ENCODE peak calls at places on chromosome 9, in six cellular contexts. X is transverse colon, B is right atrium auricular region, E is MM.1S, C is IMR-90, A is HCT116. W is an unnamed sample. For H3K36me3, the result is how much of the 10 kb centered on the place peaks cover.

GRCh38 chr9:119836036-119836435 is 466.8 kb upstream of the BRINP1 start:
- DNase-seq in X (no peak), B (no peak), E (no peak), C (no peak), A (no peak), W (no peak)

GRCh38 chr9:89564257-89564878 is 40.4 kb upstream of the GADD45G start:
- DNase-seq in X (no peak), B (no peak), E (peak), C (no peak), A (peak), W (no peak)

GRCh38 chr9:29806941-29807625 is 2233.8 kb upstream of the C9orf72 start:
- DNase-seq in X (no peak), B (no peak), E (no peak), C (no peak), A (no peak), W (no peak)

GRCh38 chr9:122394265-122395242 is 23.7 kb downstream of the PTGS1 start:
- DNase-seq in X (peak), B (peak), E (no peak), C (peak), A (no peak), W (peak)

GRCh38 chr9:99921875-99922710 is 15.6 kb downstream of the STX17 start:
- DNase-seq in X (no peak), B (no peak), E (no peak), C (no peak), A (no peak), W (no peak)

GRCh38 chr9:22210262-22210661 is 201.2 kb upstream of the CDKN2B start:
- DNase-seq in X (no peak), B (no peak), E (no peak), C (no peak), A (no peak), W (no peak)

GRCh38 chr9:73701415-73702057 is 549.9 kb downstream of the ANXA1 start:
- DNase-seq in X (no peak), B (no peak), E (no peak), C (no peak), A (no peak), W (no peak)

GRCh38 chr9:23962101-23962500 is 136.1 kb upstream of the ELAVL2 start:
- DNase-seq in X (no peak), B (no peak), E (no peak), C (no peak), A (no peak), W (no peak)

GRCh38 chr9:9919174-9919573 is 693.6 kb downstream of the PTPRD start:
- DNase-seq in X (no peak), B (no peak), E (no peak), C (no peak), A (no peak), W (no peak)

GRCh38 chr9:13755551-13755950 is 476.1 kb upstream of the MPDZ start:
- DNase-seq in X (no peak), B (no peak), E (no peak), C (no peak), A (no peak), W (no peak)

GRCh38 chr9:125816321-125816720 is 69.1 kb downstream of the PBX3 start:
- DNase-seq in X (no peak), B (no peak), E (no peak), C (no peak), A (no peak), W (no peak)

GRCh38 chr9:130997925-130998595 is 10.9 kb upstream of the LAMC3 start:
- DNase-seq in X (peak), B (no peak), E (peak), C (peak), A (peak), W (no peak)

GRCh38 chr9:32589083-32589713 is 16.2 kb upstream of the NDUFB6 start:
- DNase-seq in X (no peak), B (no peak), E (peak), C (peak), A (peak), W (no peak)

GRCh38 chr9:36665921-36666429 is 93.3 kb downstream of the MELK start:
- DNase-seq in X (no peak), B (no peak), E (peak), C (peak), A (no peak), W (no peak)

GRCh38 chr9:25964239-25964638 is 286.0 kb upstream of the TUSC1 start:
- DNase-seq in X (no peak), B (no peak), E (peak), C (peak), A (peak), W (peak)

GRCh38 chr9:104993291-104993963 is 65.5 kb upstream of the ABCA1 start:
- DNase-seq in X (peak), B (peak), E (no peak), C (peak), A (no peak), W (peak)

GRCh38 chr9:94881023-94881422 is 154.5 kb downstream of the AOPEP start:
- DNase-seq in X (no peak), B (no peak), E (no peak), C (no peak), A (no peak), W (peak)

GRCh38 chr9:79581794-79582193 is 10.0 kb downstream of the TLE4 start:
- DNase-seq in X (no peak), B (no peak), E (no peak), C (peak), A (no peak), W (peak)

GRCh38 chr9:110125207-110125751 is 82.7 kb downstream of the C9orf152 start:
- DNase-seq in X (peak), B (peak), E (no peak), C (peak), A (no peak), W (peak)

GRCh38 chr9:131227112-131228058 is 48.9 kb downstream of the FAM78A start:
- DNase-seq in X (peak), B (no peak), E (no peak), C (peak), A (no peak), W (no peak)

GRCh38 chr9:6549106-6549505 is 96.4 kb downstream of the GLDC start:
- DNase-seq in X (no peak), B (no peak), E (no peak), C (no peak), A (no peak), W (no peak)

GRCh38 chr9:109903515-109904138 is 123.6 kb downstream of the PALM2AKAP2 start:
- DNase-seq in X (peak), B (no peak), E (peak), C (peak), A (peak), W (no peak)

GRCh38 chr9:96777539-96777864 is 385 bp downstream of the ZNF510 start:
- DNase-seq in X (no peak), B (no peak), E (no peak), C (no peak), A (no peak), W (no peak)

GRCh38 chr9:82105729-82106128 is 117.2 kb downstream of the SPATA31D1 start:
- DNase-seq in X (no peak), B (no peak), E (no peak), C (no peak), A (no peak), W (no peak)

GRCh38 chr9:135906291-135907005 is 898 bp downstream of the CAMSAP1 start:
- DNase-seq in X (peak), B (no peak), E (no peak), C (peak), A (no peak), W (no peak)

GRCh38 chr9:138072897-138073296 is 195.3 kb downstream of the CACNA1B start:
- DNase-seq in X (no peak), B (no peak), E (no peak), C (no peak), A (no peak), W (no peak)

GRCh38 chr9:97553141-97553540 is 51.7 kb downstream of the TMOD1 start:
- DNase-seq in X (no peak), B (no peak), E (no peak), C (no peak), A (no peak), W (no peak)

GRCh38 chr9:69745716-69746538 is 13.9 kb downstream of the PTAR1 start:
- DNase-seq in X (no peak), B (no peak), E (no peak), C (peak), A (no peak), W (no peak)
- TF ChIP-seq CTCF in X (no peak), B (no peak), E (no peak), C (peak), A (no peak), W (peak)

GRCh38 chr9:134617246-134617645 is 24.4 kb upstream of the COL5A1 start:
- DNase-seq in X (no peak), B (peak), E (no peak), C (no peak), A (no peak), W (no peak)
- H3K36me3 ChIP-seq in X (under half), B (under half), E (under half), C (under half), A (under half), W (under half)

GRCh38 chr9:34591911-34592866 is 2.7 kb upstream of the CNTFR start:
- DNase-seq in X (no peak), B (no peak), E (no peak), C (no peak), A (no peak), W (no peak)
- TF ChIP-seq CTCF in X (no peak), B (no peak), E (no peak), C (no peak), A (no peak), W (no peak)

GRCh38 chr9:2192356-2192979 is 177.3 kb downstream of the SMARCA2 start:
- DNase-seq in X (no peak), B (no peak), E (no peak), C (peak), A (no peak), W (no peak)

GRCh38 chr9:2198956-2199635 is 183.9 kb downstream of the SMARCA2 start:
- DNase-seq in X (no peak), B (no peak), E (no peak), C (no peak), A (no peak), W (no peak)

GRCh38 chr9:2199999-2200796 is 185.1 kb downstream of the SMARCA2 start:
- DNase-seq in X (no peak), B (no peak), E (no peak), C (no peak), A (no peak), W (no peak)

GRCh38 chr9:2193565-2193964 is 178.4 kb downstream of the SMARCA2 start:
- DNase-seq in X (no peak), B (no peak), E (no peak), C (no peak), A (no peak), W (no peak)

DNA sequence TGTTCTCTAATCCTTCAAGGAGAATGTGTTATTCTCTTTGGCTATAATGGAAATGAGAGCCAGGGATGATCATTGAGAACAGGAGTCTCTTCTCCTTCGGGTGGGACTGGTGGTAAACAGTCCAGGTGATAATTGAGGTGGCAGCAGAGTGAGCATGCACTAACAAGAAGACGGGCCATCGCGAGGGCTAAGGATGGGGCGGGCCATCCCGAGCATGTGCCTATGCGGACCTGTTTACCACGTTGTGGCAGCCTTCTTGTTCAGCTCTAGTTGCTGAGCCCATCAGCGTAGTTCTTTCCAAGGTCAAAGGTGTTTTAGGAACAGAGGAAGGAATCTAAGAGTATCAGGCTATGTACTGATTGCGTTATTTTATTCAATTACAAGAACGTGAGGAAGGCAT is 180.1 kb downstream of the SMARCA2 start:
- DNase-seq in X (no peak), B (no peak), E (no peak), C (no peak), A (no peak), W (no peak)
- H3K36me3 ChIP-seq in X (under half), B (under half), E (under half), C (under half), A (under half), W (under half)

W was measured in BJ.